ENCODE peak calls at places on chromosomes 13 and 19, in ten cellular contexts. One of them, this sample, is unnamed.

GRCh38 chr19:47445937-47446402 is 25.7 kb downstream of the SLC8A2 start:
- DNase-seq in NCI-H1417 treated with DMSO at 0.1 percent for 48 hours: no peak
- DNase-seq in psoas muscle: peak
- DNase-seq in activated naive CD4-positive, alpha-beta T cell: peak
- DNase-seq in BJ: no peak
- DNase-seq in mesendoderm: no peak
- DNase-seq in endothelial cell: peak
- DNase-seq in GM23338: peak
- DNase-seq in activated CD4-positive, alpha-beta T cell treated with anti-CD3 and anti-CD28 coated beads, Interleukin-2, amount 50 U/mL, for 4 hours: peak
- DNase-seq in aorta: peak
- DNase-seq in this sample: no peak

GRCh38 chr13:45823583-45823982 is 28.0 kb downstream of the SIAH3 start:
- DNase-seq in NCI-H1417 treated with DMSO at 0.1 percent for 48 hours: no peak
- DNase-seq in aorta: no peak
- DNase-seq in activated naive CD4-positive, alpha-beta T cell: no peak
- DNase-seq in GM23338: no peak
- DNase-seq in activated CD4-positive, alpha-beta T cell treated with anti-CD3 and anti-CD28 coated beads, Interleukin-2, amount 50 U/mL, for 4 hours: no peak
- DNase-seq in BJ: no peak
- DNase-seq in endothelial cell: no peak
- DNase-seq in mesendoderm: no peak
- DNase-seq in psoas muscle: no peak
- DNase-seq in this sample: peak

GRCh38 chr13:113969973-113970611 is 3.8 kb downstream of the C13orf46 start:
- DNase-seq in aorta: peak
- DNase-seq in GM23338: no peak
- DNase-seq in activated naive CD4-positive, alpha-beta T cell: no peak
- DNase-seq in NCI-H1417 treated with DMSO at 0.1 percent for 48 hours: no peak
- DNase-seq in activated CD4-positive, alpha-beta T cell treated with anti-CD3 and anti-CD28 coated beads, Interleukin-2, amount 50 U/mL, for 4 hours: no peak
- DNase-seq in BJ: no peak
- DNase-seq in mesendoderm: no peak
- DNase-seq in psoas muscle: peak
- DNase-seq in endothelial cell: no peak
- DNase-seq in this sample: no peak

GRCh38 chr19:13294812-13295567 is 144.8 kb downstream of the IER2 start:
- DNase-seq in psoas muscle: no peak
- DNase-seq in activated CD4-positive, alpha-beta T cell treated with anti-CD3 and anti-CD28 coated beads, Interleukin-2, amount 50 U/mL, for 4 hours: no peak
- DNase-seq in endothelial cell: no peak
- DNase-seq in aorta: no peak
- DNase-seq in NCI-H1417 treated with DMSO at 0.1 percent for 48 hours: no peak
- DNase-seq in activated naive CD4-positive, alpha-beta T cell: no peak
- DNase-seq in BJ: no peak
- DNase-seq in GM23338: no peak
- DNase-seq in mesendoderm: no peak
- DNase-seq in this sample: no peak

GRCh38 chr19:44747739-44748425 is 626 bp upstream of the BCL3 start:
- DNase-seq in BJ: no peak
- DNase-seq in activated naive CD4-positive, alpha-beta T cell: no peak
- DNase-seq in GM23338: peak
- DNase-seq in aorta: peak
- DNase-seq in activated CD4-positive, alpha-beta T cell treated with anti-CD3 and anti-CD28 coated beads, Interleukin-2, amount 50 U/mL, for 4 hours: peak
- DNase-seq in endothelial cell: peak
- DNase-seq in psoas muscle: peak
- DNase-seq in NCI-H1417 treated with DMSO at 0.1 percent for 48 hours: no peak
- DNase-seq in mesendoderm: peak
- DNase-seq in this sample: peak

GRCh38 chr13:23991119-23991518 is 93.8 kb upstream of the C1QTNF9B start:
- DNase-seq in psoas muscle: no peak
- DNase-seq in activated naive CD4-positive, alpha-beta T cell: no peak
- DNase-seq in NCI-H1417 treated with DMSO at 0.1 percent for 48 hours: no peak
- DNase-seq in GM23338: no peak
- DNase-seq in aorta: no peak
- DNase-seq in BJ: no peak
- DNase-seq in activated CD4-positive, alpha-beta T cell treated with anti-CD3 and anti-CD28 coated beads, Interleukin-2, amount 50 U/mL, for 4 hours: no peak
- DNase-seq in mesendoderm: no peak
- DNase-seq in endothelial cell: no peak
- DNase-seq in this sample: no peak

GRCh38 chr13:99961634-99962033 is 9.9 kb downstream of the ZIC5 start:
- DNase-seq in activated naive CD4-positive, alpha-beta T cell: no peak
- DNase-seq in activated CD4-positive, alpha-beta T cell treated with anti-CD3 and anti-CD28 coated beads, Interleukin-2, amount 50 U/mL, for 4 hours: no peak
- DNase-seq in mesendoderm: no peak
- DNase-seq in NCI-H1417 treated with DMSO at 0.1 percent for 48 hours: no peak
- DNase-seq in aorta: no peak
- DNase-seq in psoas muscle: no peak
- DNase-seq in GM23338: no peak
- DNase-seq in endothelial cell: no peak
- DNase-seq in BJ: no peak
- DNase-seq in this sample: no peak

GRCh38 chr19:57708641-57709354 is at the start of gene ZNF154:
- DNase-seq in aorta: no peak
- DNase-seq in activated naive CD4-positive, alpha-beta T cell: peak
- DNase-seq in activated CD4-positive, alpha-beta T cell treated with anti-CD3 and anti-CD28 coated beads, Interleukin-2, amount 50 U/mL, for 4 hours: peak
- DNase-seq in GM23338: peak
- DNase-seq in NCI-H1417 treated with DMSO at 0.1 percent for 48 hours: no peak
- DNase-seq in BJ: no peak
- DNase-seq in mesendoderm: peak
- DNase-seq in endothelial cell: peak
- DNase-seq in psoas muscle: peak
- DNase-seq in this sample: peak

GRCh38 chr13:22848539-22849052 is 332.2 kb upstream of the SGCG start:
- DNase-seq in activated naive CD4-positive, alpha-beta T cell: no peak
- DNase-seq in NCI-H1417 treated with DMSO at 0.1 percent for 48 hours: no peak
- DNase-seq in BJ: no peak
- DNase-seq in mesendoderm: peak
- DNase-seq in psoas muscle: peak
- DNase-seq in endothelial cell: peak
- DNase-seq in GM23338: peak
- DNase-seq in aorta: no peak
- DNase-seq in activated CD4-positive, alpha-beta T cell treated with anti-CD3 and anti-CD28 coated beads, Interleukin-2, amount 50 U/mL, for 4 hours: no peak
- DNase-seq in this sample: peak

GRCh38 chr13:28622286-28622685 is 36.6 kb upstream of the POMP start:
- DNase-seq in mesendoderm: no peak
- DNase-seq in psoas muscle: peak
- DNase-seq in activated CD4-positive, alpha-beta T cell treated with anti-CD3 and anti-CD28 coated beads, Interleukin-2, amount 50 U/mL, for 4 hours: no peak
- DNase-seq in aorta: peak
- DNase-seq in endothelial cell: no peak
- DNase-seq in BJ: no peak
- DNase-seq in NCI-H1417 treated with DMSO at 0.1 percent for 48 hours: no peak
- DNase-seq in activated naive CD4-positive, alpha-beta T cell: no peak
- DNase-seq in GM23338: no peak
- DNase-seq in this sample: no peak

GRCh38 chr13:95153647-95154405 is 147.4 kb downstream of the ABCC4 start:
- DNase-seq in GM23338: peak
- DNase-seq in endothelial cell: no peak
- DNase-seq in aorta: no peak
- DNase-seq in mesendoderm: no peak
- DNase-seq in activated CD4-positive, alpha-beta T cell treated with anti-CD3 and anti-CD28 coated beads, Interleukin-2, amount 50 U/mL, for 4 hours: no peak
- DNase-seq in psoas muscle: no peak
- DNase-seq in activated naive CD4-positive, alpha-beta T cell: no peak
- DNase-seq in BJ: no peak
- DNase-seq in NCI-H1417 treated with DMSO at 0.1 percent for 48 hours: peak
- DNase-seq in this sample: no peak

GRCh38 chr19:3274245-3275067 is 50.0 kb downstream of the CELF5 start:
- DNase-seq in activated naive CD4-positive, alpha-beta T cell: no peak
- DNase-seq in activated CD4-positive, alpha-beta T cell treated with anti-CD3 and anti-CD28 coated beads, Interleukin-2, amount 50 U/mL, for 4 hours: no peak
- DNase-seq in endothelial cell: no peak
- DNase-seq in BJ: no peak
- DNase-seq in NCI-H1417 treated with DMSO at 0.1 percent for 48 hours: no peak
- DNase-seq in aorta: no peak
- DNase-seq in psoas muscle: no peak
- DNase-seq in mesendoderm: no peak
- DNase-seq in GM23338: no peak
- DNase-seq in this sample: no peak

GRCh38 chr13:30105381-30105780 is 202.0 kb downstream of the KATNAL1 start:
- DNase-seq in activated naive CD4-positive, alpha-beta T cell: no peak
- DNase-seq in aorta: no peak
- DNase-seq in GM23338: peak
- DNase-seq in activated CD4-positive, alpha-beta T cell treated with anti-CD3 and anti-CD28 coated beads, Interleukin-2, amount 50 U/mL, for 4 hours: no peak
- DNase-seq in mesendoderm: peak
- DNase-seq in psoas muscle: no peak
- DNase-seq in NCI-H1417 treated with DMSO at 0.1 percent for 48 hours: no peak
- DNase-seq in BJ: no peak
- DNase-seq in endothelial cell: no peak
- DNase-seq in this sample: peak

GRCh38 chr19:15264061-15264932 is 32.0 kb upstream of the EPHX3 start:
- DNase-seq in NCI-H1417 treated with DMSO at 0.1 percent for 48 hours: no peak
- DNase-seq in endothelial cell: peak
- DNase-seq in activated CD4-positive, alpha-beta T cell treated with anti-CD3 and anti-CD28 coated beads, Interleukin-2, amount 50 U/mL, for 4 hours: peak
- DNase-seq in mesendoderm: peak
- DNase-seq in GM23338: peak
- DNase-seq in activated naive CD4-positive, alpha-beta T cell: peak
- DNase-seq in BJ: no peak
- DNase-seq in psoas muscle: peak
- DNase-seq in aorta: peak
- DNase-seq in this sample: peak

GRCh38 chr13:110676511-110677204 is 29.3 kb downstream of the CARS2 start:
- DNase-seq in activated CD4-positive, alpha-beta T cell treated with anti-CD3 and anti-CD28 coated beads, Interleukin-2, amount 50 U/mL, for 4 hours: no peak
- DNase-seq in NCI-H1417 treated with DMSO at 0.1 percent for 48 hours: no peak
- DNase-seq in psoas muscle: no peak
- DNase-seq in mesendoderm: no peak
- DNase-seq in GM23338: no peak
- DNase-seq in aorta: peak
- DNase-seq in BJ: no peak
- DNase-seq in endothelial cell: no peak
- DNase-seq in activated naive CD4-positive, alpha-beta T cell: no peak
- DNase-seq in this sample: no peak